ENCODE peak calls at places on chromosomes 12 and 14, in six cellular contexts. I is GM12878, X is A549, H is endothelial cell of umbilical vein, E is HepG2, D is K562. Q is an unnamed sample.

GRCh38 chr14:104604461-104605449 is at the start of gene TMEM179:
- DNase-seq in I (no peak), X (no peak), H (peak; percentile 14), E (peak; percentile 7), D (peak; percentile 55), Q (no peak)

GRCh38 chr12:67533159-67533558 is 115.4 kb upstream of the DYRK2 start:
- DNase-seq in I (no peak), X (no peak), H (no peak), E (no peak), D (no peak), Q (no peak)

GRCh38 chr12:59736359-59736758 is 140.5 kb downstream of the SLC16A7 start:
- DNase-seq in I (no peak), X (no peak), H (no peak), E (no peak), D (no peak), Q (no peak)

GRCh38 chr12:107736914-107737313 is 24.0 kb downstream of the PRDM4 start:
- DNase-seq in I (peak; percentile 57), X (no peak), H (no peak), E (no peak), D (peak; percentile 19), Q (peak; percentile 79)

GRCh38 chr12:120940799-120941198 is 36.6 kb upstream of the SPPL3 start:
- DNase-seq in I (no peak), X (no peak), H (no peak), E (no peak), D (no peak), Q (peak; percentile 73)

GRCh38 chr14:77848031-77848430 is 48.1 kb downstream of the ADCK1 start:
- DNase-seq in I (no peak), X (no peak), H (no peak), E (no peak), D (no peak), Q (no peak)

GRCh38 chr14:23366163-23366921 is 1.4 kb upstream of the EFS start:
- DNase-seq in I (no peak), X (no peak), H (no peak), E (no peak), D (no peak), Q (no peak)

GRCh38 chr12:125151284-125151683 is 86.0 kb downstream of the AACS start:
- DNase-seq in I (no peak), X (no peak), H (no peak), E (peak; percentile 18), D (peak; percentile 49), Q (no peak)

GRCh38 chr14:72925171-72925759 is 999 bp upstream of the DCAF4 start:
- DNase-seq in I (no peak), X (no peak), H (no peak), E (peak; percentile 15), D (peak; percentile 85), Q (no peak)

GRCh38 chr12:15859136-15859535 is 23.1 kb upstream of the STRAP start:
- DNase-seq in I (no peak), X (no peak), H (no peak), E (no peak), D (no peak), Q (no peak)

GRCh38 chr12:15862840-15863239 is 19.3 kb upstream of the STRAP start:
- DNase-seq in I (no peak), X (no peak), H (no peak), E (peak; percentile 62), D (no peak), Q (no peak)

GRCh38 chr12:15863984-15864383 is 18.2 kb upstream of the STRAP start:
- DNase-seq in I (peak; percentile 67), X (no peak), H (no peak), E (no peak), D (no peak), Q (peak; percentile 88)

GRCh38 chr12:15863258-15863835 is 18.8 kb upstream of the STRAP start:
- DNase-seq in I (no peak), X (no peak), H (no peak), E (peak; percentile 16), D (no peak), Q (no peak)

DNA sequence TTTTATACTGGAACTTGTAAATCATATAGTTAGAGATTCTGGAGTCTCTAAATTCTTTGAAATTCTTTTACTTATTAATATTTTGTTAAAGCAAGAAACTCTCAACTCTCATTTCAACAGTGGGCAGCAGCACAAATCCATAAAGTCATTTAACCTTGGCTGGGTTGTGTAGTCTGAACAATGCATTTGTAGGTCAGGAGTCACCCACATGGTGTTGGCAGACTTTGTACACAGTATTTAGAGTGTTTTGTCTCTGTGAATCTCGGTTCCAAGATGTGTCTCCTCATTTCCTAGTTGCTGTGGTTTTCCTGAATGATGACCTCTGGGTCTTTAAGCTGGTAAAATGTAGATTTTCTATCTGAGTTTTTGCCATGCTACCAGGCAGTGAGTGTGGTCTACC is 20.8 kb upstream of the STRAP start:
- DNase-seq in I (no peak), X (no peak), H (no peak), E (no peak), D (no peak), Q (no peak)
- TF ChIP-seq MYC in I (no peak), X (no peak), H (no peak), E (no peak), D (no peak), Q (no peak)

GRCh38 chr14:60166144-60166543 is 946 bp upstream of the DHRS7 start:
- DNase-seq in I (no peak), X (no peak), H (no peak), E (no peak), D (no peak), Q (no peak)

GRCh38 chr14:60164404-60164716 is 838 bp downstream of the DHRS7 start:
- DNase-seq in I (peak; percentile 39), X (peak; percentile 36), H (no peak), E (peak; percentile 57), D (no peak), Q (no peak)

GRCh38 chr14:60165547-60165876 is 314 bp upstream of the DHRS7 start:
- DNase-seq in I (no peak), X (no peak), H (no peak), E (no peak), D (no peak), Q (no peak)

GRCh38 chr14:60163741-60164140 is 1.5 kb downstream of the DHRS7 start:
- DNase-seq in I (no peak), X (no peak), H (no peak), E (no peak), D (no peak), Q (peak; percentile 20)

GRCh38 chr14:60164717-60165546 is at the start of gene DHRS7:
- DNase-seq in I (peak; percentile 53), X (peak; percentile 76), H (peak; percentile 82), E (peak; percentile 62), D (peak; percentile 82), Q (peak; percentile 90)
- TF ChIP-seq MYC in I (peak; percentile 48), X (no peak), H (no peak), E (peak; percentile 78), D (peak; percentile 43), Q (peak; percentile 46)

DNA sequence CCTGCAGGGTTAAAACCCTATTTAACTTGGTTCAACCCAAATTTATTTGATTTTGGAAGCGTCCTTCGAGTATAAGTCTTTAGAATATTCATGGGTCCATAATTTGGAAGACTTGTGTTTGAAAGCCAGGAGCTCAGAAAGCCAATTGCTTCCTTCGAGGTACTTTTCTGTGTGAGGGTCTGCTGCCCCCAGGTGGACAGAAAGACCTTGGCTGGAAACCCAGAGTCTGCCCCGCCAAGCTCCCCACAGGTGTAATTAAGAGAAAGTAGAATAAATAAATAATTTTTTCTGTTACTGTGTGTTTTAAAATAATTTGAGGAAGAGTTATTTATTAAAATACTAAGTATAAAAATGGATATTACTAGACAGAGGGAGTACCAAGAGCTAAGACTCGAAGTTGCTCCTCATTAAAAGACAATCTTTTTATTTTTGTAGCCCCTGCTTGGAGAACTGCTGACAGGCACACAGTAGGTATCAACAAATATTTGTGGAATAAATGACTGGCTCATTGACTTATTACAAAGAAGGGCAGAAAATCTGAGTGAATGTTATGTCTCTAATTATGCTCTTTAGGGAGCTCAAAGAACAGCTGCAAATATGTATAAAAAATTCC is 105.8 kb downstream of the PAH start:
- DNase-seq in I (no peak), X (peak; percentile 38), H (peak; percentile 3), E (peak; percentile 18), D (peak; percentile 57), Q (peak; percentile 48)
- TF ChIP-seq MYC in I (no peak), X (no peak), H (no peak), E (no peak), D (no peak), Q (no peak)

DNA sequence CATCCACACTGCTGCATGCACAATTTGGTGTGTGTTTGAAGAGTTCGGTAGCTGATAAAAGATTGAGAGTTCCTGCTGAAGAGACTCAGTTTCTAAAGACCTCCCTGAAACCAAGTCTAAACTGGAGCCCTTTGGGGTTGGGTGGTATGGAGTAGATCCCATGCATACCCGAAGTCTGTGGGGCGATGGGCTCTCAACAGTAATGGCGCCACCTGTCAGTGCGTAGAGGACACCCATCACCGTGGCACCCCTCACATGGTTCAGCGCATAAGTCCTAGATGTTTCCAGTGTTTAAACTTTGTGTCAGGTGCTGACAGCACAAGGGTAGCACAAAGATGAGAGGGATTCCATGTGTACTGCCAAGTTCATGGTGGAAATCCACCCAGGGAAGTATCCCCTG is 85.9 kb downstream of the ESR2 start:
- DNase-seq in I (no peak), X (no peak), H (no peak), E (no peak), D (no peak), Q (no peak)
- TF ChIP-seq MYC in I (no peak), X (no peak), H (no peak), E (no peak), D (no peak), Q (no peak)

GRCh38 chr14:36423430-36423829 is 96.6 kb downstream of the NKX2-1 start:
- DNase-seq in I (no peak), X (no peak), H (no peak), E (no peak), D (no peak), Q (no peak)

GRCh38 chr14:36428350-36428749 is 91.7 kb downstream of the NKX2-1 start:
- DNase-seq in I (no peak), X (no peak), H (no peak), E (no peak), D (no peak), Q (no peak)

GRCh38 chr14:36426113-36426512 is 93.9 kb downstream of the NKX2-1 start:
- DNase-seq in I (no peak), X (no peak), H (no peak), E (no peak), D (no peak), Q (no peak)

GRCh38 chr14:36426836-36427235 is 93.2 kb downstream of the NKX2-1 start:
- DNase-seq in I (no peak), X (no peak), H (no peak), E (no peak), D (no peak), Q (no peak)

DNA sequence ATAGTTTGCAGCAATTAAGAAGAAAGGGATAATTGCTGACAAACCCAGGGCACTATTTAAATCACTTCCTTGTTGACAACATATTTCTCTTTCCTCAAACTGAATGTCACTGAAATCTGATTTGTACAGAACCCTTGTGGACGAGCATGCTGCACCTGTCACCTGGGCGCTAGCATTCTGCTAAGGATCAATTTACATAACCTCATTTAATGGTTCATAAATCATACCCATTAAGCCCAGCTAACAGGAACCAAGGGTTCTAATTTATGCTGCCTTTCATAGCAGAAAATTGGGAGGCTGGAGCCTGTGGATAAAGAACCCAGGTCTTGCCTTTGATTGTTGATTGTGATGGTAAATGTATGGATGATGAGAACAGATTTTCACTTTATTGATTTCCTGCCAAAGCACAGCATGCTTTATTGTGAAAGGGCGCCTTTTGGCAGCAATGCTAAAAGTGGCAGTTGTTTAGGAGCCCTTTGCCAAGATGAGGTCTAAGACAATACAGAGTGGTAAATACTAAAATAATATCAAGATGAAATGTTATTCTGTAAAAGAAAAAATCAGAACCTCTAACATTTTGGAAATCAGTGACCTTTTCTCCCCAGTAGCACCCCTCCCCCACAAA is 95.4 kb downstream of the NKX2-1 start:
- DNase-seq in I (no peak), X (no peak), H (no peak), E (no peak), D (no peak), Q (no peak)
- TF ChIP-seq MYC in I (no peak), X (no peak), H (no peak), E (no peak), D (no peak), Q (no peak)